ENCODE peak calls at places on chromosomes 12 and 14, in seven cellular contexts. One of them, this sample, is unnamed.

GRCh38 chr14:77986808-77987207 is 183.4 kb upstream of the NRXN3 start:
- DNase-seq in activated CD4-positive, CD25-positive, alpha-beta regulatory T cell: no peak
- DNase-seq in T-helper 2 cell: no peak
- DNase-seq in body of pancreas: no peak
- DNase-seq in T-helper 1 cell: no peak
- DNase-seq in ACHN: no peak
- DNase-seq in CD8-positive, alpha-beta T cell: no peak
- DNase-seq in this sample: no peak

GRCh38 chr14:76919811-76920571 is 93.8 kb downstream of the LRRC74A start:
- DNase-seq in body of pancreas: peak; percentile 83
- DNase-seq in T-helper 1 cell: no peak
- DNase-seq in T-helper 2 cell: no peak
- DNase-seq in ACHN: peak; percentile 64
- DNase-seq in CD8-positive, alpha-beta T cell: no peak
- DNase-seq in activated CD4-positive, CD25-positive, alpha-beta regulatory T cell: no peak
- DNase-seq in this sample: no peak

GRCh38 chr12:2170376-2170775 is 117.6 kb downstream of the CACNA1C start:
- DNase-seq in CD8-positive, alpha-beta T cell: no peak
- DNase-seq in body of pancreas: peak; percentile 25
- DNase-seq in T-helper 2 cell: no peak
- DNase-seq in activated CD4-positive, CD25-positive, alpha-beta regulatory T cell: no peak
- DNase-seq in ACHN: no peak
- DNase-seq in T-helper 1 cell: no peak
- DNase-seq in this sample: no peak

GRCh38 chr12:22971247-22971646 is 346.3 kb downstream of the ETNK1 start:
- DNase-seq in ACHN: no peak
- DNase-seq in CD8-positive, alpha-beta T cell: no peak
- DNase-seq in T-helper 1 cell: no peak
- DNase-seq in T-helper 2 cell: no peak
- DNase-seq in body of pancreas: no peak
- DNase-seq in activated CD4-positive, CD25-positive, alpha-beta regulatory T cell: no peak
- DNase-seq in this sample: no peak

GRCh38 chr12:51171884-51172514 is 936 bp downstream of the TFCP2 start:
- DNase-seq in ACHN: peak; percentile 65
- DNase-seq in T-helper 2 cell: no peak
- DNase-seq in activated CD4-positive, CD25-positive, alpha-beta regulatory T cell: no peak
- DNase-seq in T-helper 1 cell: no peak
- DNase-seq in body of pancreas: peak; percentile 10
- DNase-seq in CD8-positive, alpha-beta T cell: peak; percentile 10
- DNase-seq in this sample: no peak

GRCh38 chr12:68792952-68793351 is 15.0 kb upstream of the MDM2 start:
- DNase-seq in CD8-positive, alpha-beta T cell: no peak
- DNase-seq in activated CD4-positive, CD25-positive, alpha-beta regulatory T cell: no peak
- DNase-seq in T-helper 1 cell: no peak
- DNase-seq in T-helper 2 cell: peak; percentile 32
- DNase-seq in body of pancreas: no peak
- DNase-seq in ACHN: peak; percentile 86
- DNase-seq in this sample: no peak

GRCh38 chr12:65536876-65537661 is 258.6 kb downstream of the MSRB3 start:
- DNase-seq in body of pancreas: peak; percentile 41
- DNase-seq in T-helper 2 cell: no peak
- DNase-seq in ACHN: peak; percentile 100
- DNase-seq in activated CD4-positive, CD25-positive, alpha-beta regulatory T cell: no peak
- DNase-seq in T-helper 1 cell: no peak
- DNase-seq in CD8-positive, alpha-beta T cell: no peak
- DNase-seq in this sample: peak; percentile 52

GRCh38 chr14:63857467-63858030 is 4.7 kb downstream of the SYNE2 start:
- DNase-seq in T-helper 1 cell: no peak
- DNase-seq in body of pancreas: no peak
- DNase-seq in ACHN: no peak
- DNase-seq in CD8-positive, alpha-beta T cell: peak; percentile 28
- DNase-seq in T-helper 2 cell: peak; percentile 70
- DNase-seq in activated CD4-positive, CD25-positive, alpha-beta regulatory T cell: no peak
- DNase-seq in this sample: no peak

GRCh38 chr12:53804429-53804828 is 52.6 kb upstream of the CISTR start:
- DNase-seq in CD8-positive, alpha-beta T cell: no peak
- DNase-seq in ACHN: no peak
- DNase-seq in activated CD4-positive, CD25-positive, alpha-beta regulatory T cell: no peak
- DNase-seq in body of pancreas: no peak
- DNase-seq in T-helper 2 cell: no peak
- DNase-seq in T-helper 1 cell: no peak
- DNase-seq in this sample: peak; percentile 56

GRCh38 chr12:11795910-11796459 is 146.5 kb downstream of the ETV6 start:
- DNase-seq in ACHN: peak; percentile 70
- DNase-seq in CD8-positive, alpha-beta T cell: no peak
- DNase-seq in T-helper 2 cell: no peak
- DNase-seq in body of pancreas: peak; percentile 53
- DNase-seq in activated CD4-positive, CD25-positive, alpha-beta regulatory T cell: no peak
- DNase-seq in T-helper 1 cell: no peak
- DNase-seq in this sample: no peak

GRCh38 chr12:124498178-124498869 is 69.1 kb downstream of the NCOR2 start:
- DNase-seq in T-helper 2 cell: no peak
- DNase-seq in T-helper 1 cell: no peak
- DNase-seq in body of pancreas: no peak
- DNase-seq in ACHN: no peak
- DNase-seq in activated CD4-positive, CD25-positive, alpha-beta regulatory T cell: no peak
- DNase-seq in CD8-positive, alpha-beta T cell: no peak
- DNase-seq in this sample: no peak

GRCh38 chr14:97517566-97518234 is 720.5 kb downstream of the VRK1 start:
- DNase-seq in activated CD4-positive, CD25-positive, alpha-beta regulatory T cell: no peak
- DNase-seq in body of pancreas: no peak
- DNase-seq in ACHN: no peak
- DNase-seq in T-helper 1 cell: no peak
- DNase-seq in CD8-positive, alpha-beta T cell: no peak
- DNase-seq in T-helper 2 cell: no peak
- DNase-seq in this sample: no peak

GRCh38 chr12:13817131-13817530 is 164.3 kb downstream of the GRIN2B start:
- DNase-seq in activated CD4-positive, CD25-positive, alpha-beta regulatory T cell: no peak
- DNase-seq in body of pancreas: peak; percentile 8
- DNase-seq in T-helper 2 cell: no peak
- DNase-seq in ACHN: peak; percentile 87
- DNase-seq in CD8-positive, alpha-beta T cell: no peak
- DNase-seq in T-helper 1 cell: no peak
- DNase-seq in this sample: no peak

GRCh38 chr14:100673085-100673806 is 53.4 kb upstream of the DLK1 start:
- DNase-seq in T-helper 1 cell: no peak
- DNase-seq in ACHN: no peak
- DNase-seq in CD8-positive, alpha-beta T cell: no peak
- DNase-seq in activated CD4-positive, CD25-positive, alpha-beta regulatory T cell: no peak
- DNase-seq in T-helper 2 cell: no peak
- DNase-seq in body of pancreas: peak; percentile 81
- DNase-seq in this sample: peak; percentile 45

GRCh38 chr14:73457050-73457934 is 1.1 kb downstream of the NUMB start:
- DNase-seq in activated CD4-positive, CD25-positive, alpha-beta regulatory T cell: no peak
- DNase-seq in T-helper 1 cell: peak; percentile 6
- DNase-seq in CD8-positive, alpha-beta T cell: peak; percentile 18
- DNase-seq in ACHN: peak; percentile 42
- DNase-seq in body of pancreas: peak; percentile 41
- DNase-seq in T-helper 2 cell: no peak
- DNase-seq in this sample: peak; percentile 54

GRCh38 chr14:80638620-80639215 is 302.8 kb downstream of the CEP128 start:
- DNase-seq in T-helper 2 cell: no peak
- DNase-seq in T-helper 1 cell: no peak
- DNase-seq in ACHN: peak; percentile 36
- DNase-seq in CD8-positive, alpha-beta T cell: no peak
- DNase-seq in body of pancreas: no peak
- DNase-seq in activated CD4-positive, CD25-positive, alpha-beta regulatory T cell: no peak
- DNase-seq in this sample: no peak

GRCh38 chr12:62744551-62744950 is 190.4 kb downstream of the PPM1H start:
- DNase-seq in CD8-positive, alpha-beta T cell: no peak
- DNase-seq in activated CD4-positive, CD25-positive, alpha-beta regulatory T cell: no peak
- DNase-seq in T-helper 2 cell: no peak
- DNase-seq in T-helper 1 cell: no peak
- DNase-seq in ACHN: no peak
- DNase-seq in body of pancreas: peak; percentile 42
- DNase-seq in this sample: no peak

GRCh38 chr14:64504310-64504896 is at the start of gene ZBTB1:
- DNase-seq in CD8-positive, alpha-beta T cell: peak; percentile 84
- DNase-seq in ACHN: peak; percentile 71
- DNase-seq in T-helper 1 cell: peak; percentile 76
- DNase-seq in activated CD4-positive, CD25-positive, alpha-beta regulatory T cell: peak; percentile 79
- DNase-seq in body of pancreas: peak; percentile 87
- DNase-seq in T-helper 2 cell: peak; percentile 89
- DNase-seq in this sample: peak; percentile 82

GRCh38 chr14:74324945-74325361 is 22.2 kb upstream of the ABCD4 start:
- DNase-seq in activated CD4-positive, CD25-positive, alpha-beta regulatory T cell: no peak
- DNase-seq in body of pancreas: no peak
- DNase-seq in CD8-positive, alpha-beta T cell: no peak
- DNase-seq in ACHN: peak; percentile 21
- DNase-seq in T-helper 2 cell: no peak
- DNase-seq in T-helper 1 cell: no peak
- DNase-seq in this sample: no peak

GRCh38 chr12:120639771-120640721 is at the start of gene CABP1:
- DNase-seq in activated CD4-positive, CD25-positive, alpha-beta regulatory T cell: peak; percentile 53
- DNase-seq in CD8-positive, alpha-beta T cell: peak; percentile 67
- DNase-seq in T-helper 1 cell: peak; percentile 52
- DNase-seq in T-helper 2 cell: peak; percentile 35
- DNase-seq in body of pancreas: peak; percentile 41
- DNase-seq in ACHN: peak; percentile 30
- DNase-seq in this sample: no peak

GRCh38 chr12:68326720-68327119 is 5.4 kb downstream of the MDM1 start:
- DNase-seq in activated CD4-positive, CD25-positive, alpha-beta regulatory T cell: no peak
- DNase-seq in T-helper 2 cell: no peak
- DNase-seq in ACHN: no peak
- DNase-seq in body of pancreas: peak; percentile 5
- DNase-seq in CD8-positive, alpha-beta T cell: no peak
- DNase-seq in T-helper 1 cell: no peak
- DNase-seq in this sample: no peak

This sample was measured in lung.